ENCODE peak calls at places on chromosomes 13 and 19, in five cellular contexts. Y is H9, O is A549, R is PC-3, D is fibroblast of lung. S is an unnamed sample. For H3K9me3, the result is how much of the 10 kb centered on the place peaks cover.

GRCh38 chr13:98171806-98172569 is 5.1 kb downstream of the RNF113B start:
- DNase-seq in R (no peak), O (no peak), Y (no peak), D (peak), S (peak)

GRCh38 chr13:73880365-73880764 is 253.8 kb downstream of the KLF12 start:
- DNase-seq in O (no peak), Y (no peak), R (no peak), D (peak), S (no peak)

GRCh38 chr19:34366670-34367423 is 1.9 kb downstream of the GPI start:
- DNase-seq in Y (no peak), R (no peak), O (no peak), D (peak), S (peak)

GRCh38 chr13:113350065-113350937 is 13.6 kb downstream of the GRTP1 start:
- DNase-seq in O (no peak), R (no peak), D (no peak), Y (peak), S (peak)

GRCh38 chr13:42066542-42066941 is 18.1 kb downstream of the DGKH start:
- DNase-seq in D (peak), R (no peak), Y (no peak), O (no peak), S (peak)

GRCh38 chr19:2089727-2090053 is 6.4 kb downstream of the MOB3A start:
- DNase-seq in Y (no peak), D (no peak), R (no peak), O (no peak), S (no peak)

GRCh38 chr19:40804783-40805242 is 5.8 kb downstream of the EGLN2 start:
- DNase-seq in R (no peak), D (no peak), Y (no peak), O (no peak), S (peak)

GRCh38 chr13:36332986-36333385 is 13.2 kb downstream of the SPART start:
- DNase-seq in D (peak), R (peak), Y (no peak), O (no peak), S (peak)

GRCh38 chr13:46562581-46562980 is 9.6 kb downstream of the LRCH1 start:
- DNase-seq in R (no peak), O (no peak), Y (no peak), D (no peak), S (no peak)

GRCh38 chr13:32476021-32476731 is 48.2 kb upstream of the N4BP2L1 start:
- DNase-seq in O (no peak), D (no peak), R (peak), Y (no peak), S (no peak)

GRCh38 chr19:12769689-12770088 is 5.7 kb downstream of the HOOK2 start:
- DNase-seq in D (no peak), R (no peak), Y (peak), O (no peak), S (peak)

GRCh38 chr19:1851581-1852293 is 3.5 kb upstream of the REXO1 start:
- DNase-seq in R (no peak), D (no peak), Y (no peak), O (no peak), S (no peak)

GRCh38 chr13:78460176-78460575 is 143.2 kb downstream of the POU4F1 start:
- DNase-seq in Y (no peak), D (no peak), O (no peak), R (no peak), S (no peak)

GRCh38 chr19:35566738-35567137 is 3.3 kb upstream of the ATP4A start:
- DNase-seq in O (no peak), R (no peak), D (no peak), Y (no peak), S (no peak)

GRCh38 chr19:1663854-1664253 is 11.4 kb upstream of the TCF3 start:
- DNase-seq in Y (no peak), D (no peak), R (no peak), O (no peak), S (no peak)

GRCh38 chr19:50972795-50973376 is 3.5 kb upstream of the KLK6 start:
- DNase-seq in Y (no peak), R (peak), D (no peak), O (no peak), S (no peak)

GRCh38 chr13:77832339-77833100 is 86.1 kb downstream of the EDNRB start:
- DNase-seq in Y (no peak), R (no peak), D (peak), O (no peak), S (no peak)

GRCh38 chr19:17234911-17235617 is 9.0 kb downstream of the OCEL1 start:
- DNase-seq in D (peak), O (no peak), R (peak), Y (peak), S (peak)

GRCh38 chr19:1830568-1830967 is 17.7 kb downstream of the REXO1 start:
- DNase-seq in O (no peak), D (no peak), R (no peak), Y (no peak), S (no peak)

GRCh38 chr13:84574851-84575250 is 692.6 kb upstream of the SLITRK1 start:
- DNase-seq in Y (no peak), R (peak), D (peak), O (no peak), S (no peak)

GRCh38 chr13:29548722-29549446 is 46.6 kb downstream of the SLC7A1 start:
- DNase-seq in D (peak), Y (no peak), O (no peak), R (no peak), S (no peak)

GRCh38 chr19:39360599-39360998 is 18.4 kb downstream of the SAMD4B start:
- DNase-seq in R (no peak), O (no peak), D (no peak), Y (no peak), S (no peak)

GRCh38 chr13:34340534-34340933 is 522.6 kb downstream of the RFC3 start:
- DNase-seq in O (no peak), Y (no peak), D (peak), R (peak), S (no peak)

GRCh38 chr13:110382229-110382628 is 75.1 kb downstream of the COL4A2 start:
- DNase-seq in D (peak), R (peak), O (no peak), Y (no peak), S (peak)

GRCh38 chr13:111245781-111246384 is 74.6 kb upstream of the TEX29 start:
- DNase-seq in D (peak), R (no peak), Y (no peak), O (no peak), S (no peak)

GRCh38 chr19:38836438-38837303 is 5.1 kb upstream of the ECH1 start:
- DNase-seq in D (no peak), R (no peak), Y (no peak), O (no peak), S (peak)

GRCh38 chr13:49759503-49759902 is 33.0 kb downstream of the KPNA3 start:
- DNase-seq in Y (no peak), D (no peak), O (no peak), R (no peak), S (no peak)

GRCh38 chr13:81927347-81927746 is 1586.4 kb upstream of the SPRY2 start:
- DNase-seq in D (no peak), R (peak), O (no peak), Y (peak), S (no peak)

GRCh38 chr13:70817571-70817970 is 709.3 kb upstream of the KLHL1 start:
- DNase-seq in O (no peak), D (peak), Y (no peak), R (peak), S (no peak)

GRCh38 chr19:3370214-3370720 is 3.9 kb downstream of the NFIC start:
- DNase-seq in R (no peak), O (no peak), Y (peak), D (no peak), S (peak)

GRCh38 chr19:9565900-9566705 is 18.2 kb downstream of the ZNF121 start:
- DNase-seq in D (peak), O (no peak), Y (no peak), R (peak), S (no peak)

GRCh38 chr13:98022210-98022609 is 68.7 kb downstream of the IPO5 start:
- DNase-seq in D (peak), R (peak), O (no peak), Y (no peak), S (peak)

GRCh38 chr13:51315658-51316057 is 23.8 kb upstream of the SERPINE3 start:
- DNase-seq in O (no peak), Y (no peak), R (no peak), D (peak), S (no peak)

GRCh38 chr19:43447655-43448054 is 17.8 kb downstream of the LYPD3 start:
- DNase-seq in Y (no peak), R (no peak), O (no peak), D (no peak), S (no peak)

GRCh38 chr19:11223208-11223607 is 16.2 kb upstream of the ANGPTL8 start:
- DNase-seq in O (no peak), Y (no peak), D (no peak), R (no peak), S (peak)

GRCh38 chr13:42151781-42152180 is 103.3 kb downstream of the DGKH start:
- DNase-seq in Y (no peak), O (no peak), D (no peak), R (peak), S (no peak)

GRCh38 chr19:13788991-13789390 is 6.3 kb upstream of the ZSWIM4 start:
- DNase-seq in R (no peak), Y (no peak), D (peak), O (no peak), S (peak)
- H3K4me2 ChIP-seq in R (no peak), Y (no peak), D (peak), O (no peak), S (peak)

DNA sequence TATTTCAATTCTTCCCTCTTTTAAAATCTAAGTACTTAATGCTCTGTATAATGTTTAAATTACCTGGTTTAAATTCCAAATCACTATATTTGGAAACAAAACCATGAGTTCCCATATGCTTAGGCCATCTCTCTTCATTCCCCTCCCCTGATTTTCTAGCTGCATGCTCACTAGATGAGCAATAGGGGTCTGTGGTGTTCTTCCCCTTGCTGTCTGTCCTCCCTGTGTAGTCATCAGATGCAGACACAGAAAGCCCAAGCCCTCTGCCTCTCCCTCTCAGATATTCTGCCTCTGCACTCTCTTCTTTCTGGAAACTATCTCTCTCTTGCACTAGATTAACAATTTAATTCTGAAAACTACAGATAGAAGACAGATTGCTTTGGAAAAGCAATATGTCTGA is 1730.2 kb downstream of the OLFM4 start:
- DNase-seq in Y (no peak), D (no peak), O (no peak), R (no peak), S (no peak)
- H3K9me3 ChIP-seq in Y (under half), D (under half), O (under half), R (under half), S (under half)

GRCh38 chr19:49890349-49891311 is 6.1 kb downstream of the IL4I1 start:
- DNase-seq in D (no peak), O (peak), R (no peak), Y (peak), S (no peak)
- H3K4me2 ChIP-seq in D (peak), O (peak), R (no peak), Y (peak), S (peak)

GRCh38 chr13:28464861-28465260 is 30.1 kb downstream of the FLT1 start:
- DNase-seq in R (no peak), Y (no peak), O (no peak), D (no peak), S (no peak)
- H3K9me3 ChIP-seq in R (under half), Y (under half), O (under half), D (under half), S (under half)

DNA sequence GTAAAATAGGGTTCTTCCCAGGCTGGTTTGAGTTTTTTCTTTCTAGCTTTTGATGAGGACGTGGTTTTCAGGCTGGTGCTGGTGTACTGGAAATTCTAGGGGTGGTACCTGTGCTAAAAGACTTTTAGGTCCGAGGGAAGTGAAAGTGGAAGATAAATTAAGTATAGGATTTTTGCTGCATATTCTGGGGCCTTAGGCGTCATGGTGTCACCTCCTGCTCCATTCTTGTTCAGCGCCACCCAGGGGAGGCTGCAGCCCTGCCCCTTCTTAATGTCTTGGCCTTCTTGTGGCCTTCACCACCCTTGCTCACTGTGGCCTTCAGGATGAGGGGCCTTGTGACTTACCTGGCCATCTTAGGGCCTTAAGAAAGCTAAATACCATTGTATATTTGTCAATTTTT is 12.4 kb downstream of the ZNF552 start:
- DNase-seq in Y (peak), O (no peak), D (no peak), R (no peak), S (no peak)
- H3K4me2 ChIP-seq in Y (peak), O (no peak), D (no peak), R (peak), S (no peak)

DNA sequence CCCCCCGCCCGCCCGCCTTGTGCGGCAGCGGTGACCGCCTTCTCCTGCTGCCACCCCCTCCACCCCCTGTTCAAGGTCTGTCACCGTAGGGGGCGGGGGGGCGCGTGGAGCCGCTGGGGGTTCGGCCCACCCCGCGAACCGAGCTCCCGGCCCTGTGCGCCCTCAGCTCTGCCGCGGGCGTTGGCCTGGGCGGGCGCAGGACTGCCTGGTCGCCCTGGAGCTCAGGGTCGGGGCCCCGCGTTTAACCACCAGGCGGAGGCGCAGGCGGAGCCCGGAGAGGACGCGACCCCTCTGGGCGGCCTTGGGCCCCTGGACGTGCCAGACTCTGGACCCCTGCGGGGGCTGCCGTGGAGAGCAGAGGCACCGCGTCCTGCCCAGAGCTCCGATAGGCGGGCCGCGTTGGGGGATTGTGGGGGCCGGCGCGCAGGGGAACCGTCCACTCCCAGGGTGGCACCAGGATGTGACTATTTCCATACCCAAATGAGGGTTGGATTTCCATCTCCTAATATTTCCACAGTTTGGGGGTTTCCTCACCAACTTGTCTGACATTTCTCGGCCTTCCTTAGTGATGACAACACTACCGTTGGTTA is 13.0 kb upstream of the USP29 start:
- DNase-seq in D (no peak), Y (no peak), R (no peak), O (no peak), S (no peak)
- H3K9me3 ChIP-seq in D (under half), Y (under half), R (under half), O (half or more), S (under half)

DNA sequence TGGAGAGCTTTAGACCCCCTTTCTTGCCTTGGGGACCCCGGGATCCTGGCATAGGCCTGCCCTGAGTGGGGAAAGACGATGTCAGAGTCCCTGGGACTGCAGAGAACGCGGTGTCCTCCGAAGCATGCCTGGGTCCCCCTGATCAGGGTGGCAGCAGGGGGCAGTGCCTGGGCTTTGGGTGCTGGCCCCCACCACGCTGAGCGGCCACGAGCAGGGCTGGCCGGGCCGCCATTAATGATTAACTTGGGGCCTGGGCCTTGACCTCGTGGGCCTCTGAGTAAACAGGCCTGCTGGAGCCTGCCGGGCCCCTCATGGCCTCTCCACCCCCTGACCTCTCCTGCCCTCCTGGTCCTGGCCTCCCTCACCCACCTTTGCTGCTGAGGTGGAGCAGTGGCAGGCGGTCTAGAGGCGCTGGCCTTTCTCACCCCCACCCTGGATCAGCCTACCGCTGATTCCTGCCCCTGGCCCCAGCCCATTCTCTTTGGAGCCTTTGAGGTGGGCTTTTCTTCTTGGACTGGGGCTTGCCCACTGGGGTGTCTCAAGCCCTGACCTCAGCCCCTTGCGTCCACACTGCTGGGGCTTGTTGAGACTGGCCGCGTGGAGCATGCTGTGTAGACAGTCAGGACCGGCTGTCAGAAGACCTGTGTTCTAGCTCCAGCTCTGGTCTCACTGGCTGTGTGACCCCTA is 26.3 kb downstream of the CEBPA start:
- DNase-seq in R (no peak), Y (no peak), D (no peak), O (no peak), S (no peak)
- H3K4me2 ChIP-seq in R (no peak), Y (no peak), D (no peak), O (no peak), S (no peak)

S was measured in osteoblast.